ENCODE peak calls at places on chromosomes 3 and 15, in five cellular contexts. One of them, this sample, is unnamed.

GRCh38 chr15:40439461-40440299 is 1.1 kb upstream of the BAHD1 start:
- DNase-seq in GM12878: no peak
- DNase-seq in HCT116: no peak
- DNase-seq in HepG2: peak; percentile 34
- DNase-seq in H1: peak; percentile 75
- DNase-seq in this sample: peak; percentile 69

GRCh38 chr15:64877435-64877834 is 34.3 kb upstream of the ANKDD1A start:
- DNase-seq in GM12878: no peak
- DNase-seq in HCT116: no peak
- DNase-seq in HepG2: no peak
- DNase-seq in H1: no peak
- DNase-seq in this sample: no peak

GRCh38 chr3:69313251-69313650 is 72.6 kb downstream of the FRMD4B start:
- DNase-seq in GM12878: no peak
- DNase-seq in HCT116: no peak
- DNase-seq in HepG2: no peak
- DNase-seq in H1: no peak
- DNase-seq in this sample: no peak

GRCh38 chr3:126811530-126811929 is 107.5 kb downstream of the CHCHD6 start:
- DNase-seq in GM12878: no peak
- DNase-seq in HCT116: no peak
- DNase-seq in HepG2: no peak
- DNase-seq in H1: no peak
- DNase-seq in this sample: no peak

GRCh38 chr3:75254685-75255084 is 409.4 kb upstream of the FRG2C start:
- DNase-seq in GM12878: no peak
- DNase-seq in HCT116: no peak
- DNase-seq in HepG2: no peak
- DNase-seq in H1: peak; percentile 50
- DNase-seq in this sample: no peak

GRCh38 chr3:193559100-193559499 is 4.4 kb upstream of the ATP13A4 start:
- DNase-seq in GM12878: no peak
- DNase-seq in HCT116: no peak
- DNase-seq in HepG2: no peak
- DNase-seq in H1: no peak
- DNase-seq in this sample: no peak

GRCh38 chr3:11554236-11554610 is 89.5 kb downstream of the VGLL4 start:
- DNase-seq in GM12878: no peak
- DNase-seq in HCT116: no peak
- DNase-seq in HepG2: no peak
- DNase-seq in H1: no peak
- DNase-seq in this sample: no peak

GRCh38 chr3:25572336-25572735 is 92.4 kb downstream of the TOP2B start:
- DNase-seq in GM12878: no peak
- DNase-seq in HCT116: no peak
- DNase-seq in HepG2: no peak
- DNase-seq in H1: no peak
- DNase-seq in this sample: no peak

GRCh38 chr3:172189987-172190603 is 150.7 kb downstream of the FNDC3B start:
- DNase-seq in GM12878: no peak
- DNase-seq in HCT116: no peak
- DNase-seq in HepG2: no peak
- DNase-seq in H1: no peak
- DNase-seq in this sample: no peak

GRCh38 chr3:105997800-105998526 is 129.2 kb upstream of the CBLB start:
- DNase-seq in GM12878: no peak
- DNase-seq in HCT116: peak; percentile 19
- DNase-seq in HepG2: no peak
- DNase-seq in H1: no peak
- DNase-seq in this sample: no peak

GRCh38 chr3:158103131-158103955 is 2.9 kb downstream of the SHOX2 start:
- DNase-seq in GM12878: no peak
- DNase-seq in HCT116: no peak
- DNase-seq in HepG2: peak; percentile 13
- DNase-seq in H1: peak; percentile 76
- DNase-seq in this sample: no peak

DNA sequence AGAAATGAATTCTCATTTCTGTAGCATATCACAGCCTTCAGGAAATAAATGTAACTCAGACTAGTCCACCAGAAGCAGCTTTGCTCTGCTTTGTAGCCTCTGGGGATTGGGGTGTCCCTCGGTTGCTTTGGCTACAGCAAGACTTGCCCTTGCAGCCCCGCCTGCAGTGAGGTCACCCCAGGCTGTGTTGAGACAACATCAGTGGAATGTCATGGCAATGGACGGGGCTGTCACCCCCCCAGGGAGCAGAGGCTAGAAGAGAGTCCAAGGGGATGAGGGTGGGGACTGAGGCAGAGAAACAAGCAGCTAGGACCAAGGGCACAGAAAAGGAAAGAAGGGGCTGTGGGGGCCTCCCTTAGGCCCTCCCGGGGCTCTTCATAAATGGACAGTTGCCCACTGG is 854 bp downstream of the CLEC3B start:
- DNase-seq in GM12878: no peak
- DNase-seq in HCT116: no peak
- DNase-seq in HepG2: peak; percentile 4
- DNase-seq in H1: no peak
- DNase-seq in this sample: peak; percentile 49
- TF ChIP-seq ATF3 in GM12878: no peak
- TF ChIP-seq ATF3 in HCT116: no peak
- TF ChIP-seq ATF3 in HepG2: no peak
- TF ChIP-seq ATF3 in H1: no peak
- TF ChIP-seq ATF3 in this sample: peak; percentile 44

GRCh38 chr3:64488938-64489337 is 198.9 kb downstream of the ADAMTS9 start:
- DNase-seq in GM12878: no peak
- DNase-seq in HCT116: no peak
- DNase-seq in HepG2: no peak
- DNase-seq in H1: no peak
- DNase-seq in this sample: no peak

GRCh38 chr3:64491843-64492242 is 196.0 kb downstream of the ADAMTS9 start:
- DNase-seq in GM12878: no peak
- DNase-seq in HCT116: no peak
- DNase-seq in HepG2: no peak
- DNase-seq in H1: no peak
- DNase-seq in this sample: no peak

GRCh38 chr3:64493149-64493548 is 194.7 kb downstream of the ADAMTS9 start:
- DNase-seq in GM12878: no peak
- DNase-seq in HCT116: no peak
- DNase-seq in HepG2: no peak
- DNase-seq in H1: no peak
- DNase-seq in this sample: no peak

GRCh38 chr3:64489361-64490044 is 198.3 kb downstream of the ADAMTS9 start:
- DNase-seq in GM12878: no peak
- DNase-seq in HCT116: no peak
- DNase-seq in HepG2: no peak
- DNase-seq in H1: peak; percentile 89
- DNase-seq in this sample: peak; percentile 19

DNA sequence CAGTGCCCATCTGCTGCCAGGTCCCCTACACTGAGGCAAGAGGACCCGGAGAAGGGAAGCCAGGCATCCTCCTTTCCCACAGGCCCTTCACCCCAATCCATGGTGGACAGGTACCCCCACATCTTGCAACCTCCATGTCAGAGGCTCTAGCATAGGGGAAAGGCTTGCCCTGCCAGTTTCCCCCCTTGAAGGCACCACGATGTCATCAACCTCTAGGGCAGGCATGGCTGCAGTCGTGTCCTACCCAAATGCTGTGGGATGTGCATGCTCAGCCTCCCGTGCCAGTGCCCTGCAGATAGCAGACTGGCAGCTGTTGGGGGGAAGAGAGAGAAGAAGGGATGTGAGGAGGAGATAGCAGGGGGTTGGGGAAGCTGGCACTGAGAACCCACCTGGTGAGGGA is 197.6 kb downstream of the ADAMTS9 start:
- DNase-seq in GM12878: no peak
- DNase-seq in HCT116: no peak
- DNase-seq in HepG2: no peak
- DNase-seq in H1: no peak
- DNase-seq in this sample: no peak
- H3K9ac ChIP-seq in GM12878: no peak overlapping the region
- H3K9ac ChIP-seq in HCT116: no peak overlapping the region
- H3K9ac ChIP-seq in HepG2: no peak overlapping the region
- H3K9ac ChIP-seq in H1: no peak overlapping the region
- H3K9ac ChIP-seq in this sample: no peak overlapping the region

GRCh38 chr3:141784096-141784495 is 20.9 kb downstream of the GRK7 start:
- DNase-seq in GM12878: no peak
- DNase-seq in HCT116: no peak
- DNase-seq in HepG2: no peak
- DNase-seq in H1: no peak
- DNase-seq in this sample: no peak

GRCh38 chr3:141788147-141788546 is 24.9 kb downstream of the GRK7 start:
- DNase-seq in GM12878: no peak
- DNase-seq in HCT116: no peak
- DNase-seq in HepG2: no peak
- DNase-seq in H1: no peak
- DNase-seq in this sample: no peak

GRCh38 chr3:141792495-141792894 is 29.3 kb downstream of the GRK7 start:
- DNase-seq in GM12878: no peak
- DNase-seq in HCT116: no peak
- DNase-seq in HepG2: no peak
- DNase-seq in H1: no peak
- DNase-seq in this sample: no peak

GRCh38 chr3:141793476-141794260 is 30.5 kb downstream of the GRK7 start:
- DNase-seq in GM12878: no peak
- DNase-seq in HCT116: no peak
- DNase-seq in HepG2: no peak
- DNase-seq in H1: peak; percentile 68
- DNase-seq in this sample: no peak

DNA sequence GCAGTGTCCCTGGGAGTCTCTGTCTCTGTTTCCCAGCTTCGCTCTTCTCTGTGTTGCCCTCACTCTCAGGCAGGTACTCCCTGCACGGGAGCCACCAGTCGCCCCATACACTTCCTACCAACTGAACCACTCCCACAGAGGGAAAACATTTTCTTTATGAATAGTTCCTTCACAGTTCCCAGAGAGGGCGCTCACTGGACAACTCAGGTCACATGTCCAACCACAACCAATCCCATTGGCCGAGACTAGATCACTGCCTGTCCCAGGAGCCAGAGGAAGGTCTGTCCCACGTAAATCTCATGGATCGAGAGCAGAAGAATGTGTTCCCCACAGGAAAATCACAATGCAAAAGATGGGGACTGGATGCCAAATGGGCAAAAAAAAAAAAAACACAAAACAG is 26.1 kb downstream of the GRK7 start:
- DNase-seq in GM12878: no peak
- DNase-seq in HCT116: peak; percentile 10
- DNase-seq in HepG2: peak; percentile 19
- DNase-seq in H1: no peak
- DNase-seq in this sample: peak; percentile 61
- TF ChIP-seq ZNF274 in GM12878: no peak
- TF ChIP-seq ZNF274 in HCT116: no peak
- TF ChIP-seq ZNF274 in HepG2: no peak
- TF ChIP-seq ZNF274 in H1: no peak
- TF ChIP-seq ZNF274 in this sample: no peak

GRCh38 chr3:129343643-129344360 is 65.1 kb downstream of the HMCES start:
- DNase-seq in GM12878: no peak
- DNase-seq in HCT116: peak; percentile 21
- DNase-seq in HepG2: no peak
- DNase-seq in H1: peak; percentile 85
- DNase-seq in this sample: peak; percentile 62
- TF ChIP-seq ATF3 in GM12878: no peak
- TF ChIP-seq ATF3 in HCT116: no peak
- TF ChIP-seq ATF3 in HepG2: no peak
- TF ChIP-seq ATF3 in H1: no peak
- TF ChIP-seq ATF3 in this sample: no peak

DNA sequence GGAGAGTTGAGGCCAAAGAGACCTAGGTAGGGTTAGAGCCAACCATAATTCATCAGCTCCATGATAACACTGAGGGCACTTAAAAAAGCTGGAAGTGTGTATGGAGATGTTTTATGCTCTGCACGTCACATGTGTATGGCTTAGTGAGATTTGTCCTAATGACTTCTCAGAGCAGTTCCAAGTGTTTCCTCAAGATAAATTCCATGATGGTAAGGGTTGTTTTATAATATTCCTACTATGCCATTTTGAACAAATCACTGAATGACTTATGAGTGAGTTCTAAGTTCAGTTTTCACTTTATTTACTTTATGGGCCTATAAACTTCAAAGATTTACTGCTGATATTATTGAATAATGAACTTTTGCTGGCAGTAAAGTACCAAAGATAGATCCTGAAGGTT is 28.1 kb downstream of the TEX9 start:
- DNase-seq in GM12878: no peak
- DNase-seq in HCT116: no peak
- DNase-seq in HepG2: no peak
- DNase-seq in H1: no peak
- DNase-seq in this sample: no peak
- H3K9ac ChIP-seq in GM12878: no peak overlapping the region
- H3K9ac ChIP-seq in HCT116: no peak overlapping the region
- H3K9ac ChIP-seq in HepG2: no peak overlapping the region
- H3K9ac ChIP-seq in H1: no peak overlapping the region
- H3K9ac ChIP-seq in this sample: no peak overlapping the region

GRCh38 chr15:92226020-92226612 is 167.6 kb upstream of the ST8SIA2 start:
- DNase-seq in GM12878: no peak
- DNase-seq in HCT116: peak; percentile 16
- DNase-seq in HepG2: peak; percentile 25
- DNase-seq in H1: no peak
- DNase-seq in this sample: peak; percentile 10
- TF ChIP-seq ZNF274 in GM12878: no peak
- TF ChIP-seq ZNF274 in HCT116: no peak
- TF ChIP-seq ZNF274 in HepG2: no peak
- TF ChIP-seq ZNF274 in H1: no peak
- TF ChIP-seq ZNF274 in this sample: no peak

DNA sequence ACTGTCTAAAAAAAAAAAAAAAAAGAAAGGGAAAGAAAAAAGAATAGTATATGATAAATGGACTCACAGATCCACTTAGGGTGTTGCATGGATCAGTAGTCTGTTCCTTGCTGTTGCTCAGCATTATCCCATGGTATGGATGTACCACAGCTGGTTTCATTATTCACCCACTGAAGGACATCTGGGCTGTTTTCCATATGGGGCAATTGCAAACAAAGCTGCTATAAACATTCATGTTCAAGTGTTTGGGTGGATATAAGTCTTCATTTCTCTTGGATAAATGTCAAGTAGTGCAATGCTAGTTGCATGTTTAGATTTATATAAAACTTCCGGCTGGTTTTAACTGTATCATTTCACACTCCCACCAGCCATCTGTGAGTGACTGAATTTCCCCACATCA is 137.7 kb downstream of the ASB7 start:
- DNase-seq in GM12878: no peak
- DNase-seq in HCT116: no peak
- DNase-seq in HepG2: no peak
- DNase-seq in H1: no peak
- DNase-seq in this sample: no peak
- TF ChIP-seq ATF3 in GM12878: no peak
- TF ChIP-seq ATF3 in HCT116: no peak
- TF ChIP-seq ATF3 in HepG2: no peak
- TF ChIP-seq ATF3 in H1: no peak
- TF ChIP-seq ATF3 in this sample: no peak

DNA sequence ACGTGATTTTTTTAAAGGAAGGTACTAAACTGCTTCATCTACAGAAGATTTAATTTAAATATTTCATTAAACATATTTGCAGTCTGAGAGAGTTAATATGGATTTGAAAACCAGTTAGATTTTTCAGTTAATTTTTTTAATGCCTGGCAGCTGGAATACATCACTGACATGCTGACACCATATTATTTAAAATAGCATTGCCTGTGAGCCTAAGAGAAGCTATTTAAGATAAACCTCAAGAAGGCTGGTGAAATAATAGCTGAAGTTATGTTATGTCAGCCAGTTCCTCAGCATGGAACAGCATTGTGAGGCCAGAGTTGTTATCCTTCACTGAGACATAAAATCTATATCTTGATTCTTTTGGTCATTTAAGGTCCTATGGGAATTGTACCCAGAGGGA is 705.2 kb downstream of the NAALADL2 start:
- DNase-seq in GM12878: no peak
- DNase-seq in HCT116: no peak
- DNase-seq in HepG2: no peak
- DNase-seq in H1: no peak
- DNase-seq in this sample: no peak
- H3K9ac ChIP-seq in GM12878: no peak overlapping the region
- H3K9ac ChIP-seq in HCT116: no peak overlapping the region
- H3K9ac ChIP-seq in HepG2: no peak overlapping the region
- H3K9ac ChIP-seq in H1: no peak overlapping the region
- H3K9ac ChIP-seq in this sample: no peak overlapping the region